ENCODE peak calls at places on chromosomes 12 and 14, in seven cellular contexts. Q, J, L, U, T, Y and F are unnamed samples.

GRCh38 chr12:123075591-123076171 is 75.2 kb downstream of the PITPNM2 start:
- DNase-seq in Q (no peak), J (peak; percentile 28), L (peak; percentile 49), U (no peak), T (peak; percentile 53), Y (no peak), F (no peak)

GRCh38 chr14:41297961-41298690 is 308.6 kb upstream of the LRFN5 start:
- DNase-seq in Q (no peak), J (no peak), L (no peak), U (no peak), T (no peak), Y (no peak), F (no peak)

GRCh38 chr14:76805245-76805644 is 7.4 kb downstream of the ANGEL1 start:
- DNase-seq in Q (no peak), J (no peak), L (no peak), U (no peak), T (no peak), Y (no peak), F (no peak)

GRCh38 chr12:29282452-29282851 is 98.5 kb downstream of the ERGIC2 start:
- DNase-seq in Q (no peak), J (no peak), L (no peak), U (no peak), T (no peak), Y (no peak), F (no peak)

GRCh38 chr14:61678966-61679365 is 16.3 kb upstream of the HIF1A start:
- DNase-seq in Q (no peak), J (no peak), L (no peak), U (no peak), T (no peak), Y (no peak), F (no peak)

GRCh38 chr12:92859650-92860386 is 69.3 kb downstream of the EEA1 start:
- DNase-seq in Q (no peak), J (no peak), L (no peak), U (no peak), T (no peak), Y (no peak), F (no peak)

GRCh38 chr14:48725001-48725734 is 861.0 kb downstream of the RPS29 start:
- DNase-seq in Q (no peak), J (no peak), L (no peak), U (no peak), T (no peak), Y (no peak), F (no peak)

GRCh38 chr12:71447691-71448660 is 8.4 kb downstream of the LGR5 start:
- DNase-seq in Q (no peak), J (no peak), L (no peak), U (no peak), T (no peak), Y (no peak), F (no peak)

GRCh38 chr14:69012251-69012953 is 33.3 kb upstream of the ACTN1 start:
- DNase-seq in Q (no peak), J (no peak), L (no peak), U (no peak), T (no peak), Y (no peak), F (no peak)

GRCh38 chr14:75125617-75126016 is 1.2 kb downstream of the NEK9 start:
- DNase-seq in Q (no peak), J (no peak), L (no peak), U (peak; percentile 33), T (no peak), Y (peak; percentile 73), F (no peak)

GRCh38 chr14:54627718-54628345 is 60.9 kb downstream of the SAMD4A start:
- DNase-seq in Q (peak; percentile 44), J (no peak), L (peak; percentile 64), U (no peak), T (no peak), Y (no peak), F (no peak)

GRCh38 chr14:105072381-105072861 is 7.2 kb upstream of the GPR132 start:
- DNase-seq in Q (no peak), J (no peak), L (no peak), U (no peak), T (no peak), Y (no peak), F (no peak)

GRCh38 chr14:90361865-90362557 is 30.3 kb upstream of the NRDE2 start:
- DNase-seq in Q (no peak), J (no peak), L (no peak), U (no peak), T (no peak), Y (no peak), F (no peak)

GRCh38 chr12:15830538-15830937 is 41.4 kb upstream of the EPS8 start:
- DNase-seq in Q (no peak), J (no peak), L (no peak), U (no peak), T (no peak), Y (no peak), F (no peak)

GRCh38 chr14:62592877-62593276 is 452.4 kb downstream of the KCNH5 start:
- DNase-seq in Q (no peak), J (no peak), L (no peak), U (peak; percentile 6), T (no peak), Y (peak; percentile 2), F (no peak)

GRCh38 chr12:68481181-68481941 is 129.3 kb upstream of the RAP1B start:
- DNase-seq in Q (no peak), J (no peak), L (peak; percentile 75), U (no peak), T (no peak), Y (peak; percentile 39), F (no peak)

GRCh38 chr14:101791919-101792572 is 30.5 kb downstream of the PPP2R5C start:
- DNase-seq in Q (no peak), J (no peak), L (peak; percentile 39), U (peak; percentile 62), T (no peak), Y (peak; percentile 33), F (no peak)

GRCh38 chr12:59181378-59181777 is 261.1 kb upstream of the LRIG3 start:
- DNase-seq in Q (no peak), J (no peak), L (no peak), U (peak; percentile 10), T (no peak), Y (no peak), F (no peak)

GRCh38 chr12:550473-551260 is 90.9 kb downstream of the B4GALNT3 start:
- DNase-seq in Q (peak; percentile 74), J (no peak), L (no peak), U (no peak), T (no peak), Y (no peak), F (no peak)

GRCh38 chr12:6285532-6286306 is 24.8 kb upstream of the PLEKHG6 start:
- DNase-seq in Q (no peak), J (no peak), L (no peak), U (peak; percentile 49), T (no peak), Y (peak; percentile 52), F (no peak)

GRCh38 chr14:102620413-102620812 is 28.0 kb downstream of the RCOR1 start:
- DNase-seq in Q (no peak), J (no peak), L (no peak), U (no peak), T (no peak), Y (no peak), F (no peak)

GRCh38 chr12:57657744-57658143 is 24.7 kb upstream of the B4GALNT1 start:
- DNase-seq in Q (no peak), J (no peak), L (no peak), U (peak; percentile 4), T (no peak), Y (no peak), F (no peak)

GRCh38 chr12:46266382-46266791 is 2.5 kb downstream of the SLC38A1 start:
- DNase-seq in Q (no peak), J (no peak), L (peak; percentile 14), U (peak; percentile 73), T (peak; percentile 13), Y (peak; percentile 39), F (no peak)

GRCh38 chr12:90631581-90631980 is 323.4 kb downstream of the CCER1 start:
- DNase-seq in Q (no peak), J (no peak), L (no peak), U (no peak), T (no peak), Y (no peak), F (no peak)

GRCh38 chr14:21734457-21735074 is 60.9 kb upstream of the OR4E1 start:
- DNase-seq in Q (no peak), J (no peak), L (peak; percentile 68), U (peak; percentile 20), T (peak; percentile 6), Y (no peak), F (no peak)

GRCh38 chr12:52295663-52296062 is 4.3 kb upstream of the KRT81 start:
- DNase-seq in Q (no peak), J (no peak), L (no peak), U (no peak), T (no peak), Y (no peak), F (no peak)

GRCh38 chr12:96255077-96255476 is 60.9 kb downstream of the ELK3 start:
- DNase-seq in Q (peak; percentile 61), J (no peak), L (no peak), U (no peak), T (no peak), Y (no peak), F (no peak)

GRCh38 chr14:80364274-80364673 is 153.0 kb upstream of the DIO2 start:
- DNase-seq in Q (no peak), J (no peak), L (peak; percentile 4), U (peak; percentile 8), T (no peak), Y (no peak), F (no peak)

GRCh38 chr14:64826845-64827244 is 52.9 kb downstream of the SPTB start:
- DNase-seq in Q (no peak), J (no peak), L (no peak), U (no peak), T (no peak), Y (no peak), F (no peak)

GRCh38 chr12:66636771-66637170 is 42.1 kb downstream of the GRIP1 start:
- DNase-seq in Q (peak; percentile 38), J (no peak), L (no peak), U (no peak), T (no peak), Y (no peak), F (no peak)

GRCh38 chr14:39857656-39858055 is 425.4 kb upstream of the FBXO33 start:
- DNase-seq in Q (no peak), J (no peak), L (no peak), U (no peak), T (no peak), Y (no peak), F (no peak)

GRCh38 chr12:91899056-91899455 is 246.6 kb downstream of the BTG1 start:
- DNase-seq in Q (no peak), J (no peak), L (no peak), U (no peak), T (no peak), Y (no peak), F (no peak)

GRCh38 chr14:66117600-66117999 is 368.6 kb upstream of the CCDC196 start:
- DNase-seq in Q (no peak), J (no peak), L (no peak), U (peak; percentile 81), T (no peak), Y (peak; percentile 18), F (no peak)

GRCh38 chr12:74647241-74647640 is 109.6 kb downstream of the ATXN7L3B start:
- DNase-seq in Q (no peak), J (no peak), L (no peak), U (no peak), T (no peak), Y (no peak), F (no peak)

GRCh38 chr14:76133103-76133502 is 18.6 kb upstream of the GPATCH2L start:
- DNase-seq in Q (no peak), J (no peak), L (no peak), U (peak; percentile 38), T (no peak), Y (peak; percentile 13), F (no peak)

GRCh38 chr12:49809369-49810158 is 18.6 kb downstream of the NCKAP5L start:
- DNase-seq in Q (peak; percentile 60), J (no peak), L (no peak), U (no peak), T (no peak), Y (no peak), F (no peak)

GRCh38 chr12:62009445-62009844 is 250.8 kb upstream of the USP15 start:
- DNase-seq in Q (no peak), J (no peak), L (no peak), U (no peak), T (no peak), Y (no peak), F (no peak)

GRCh38 chr14:52063107-52063506 is 5.8 kb downstream of the NID2 start:
- DNase-seq in Q (peak; percentile 43), J (no peak), L (no peak), U (no peak), T (no peak), Y (no peak), F (no peak)